ENCODE peak calls at places on chromosomes 13 and 19, in nine cellular contexts. N is left ventricle myocardium superior, Y is EL, T is lower leg skin, H is germinal center, X is mesenchymal stem cell, R is suprapubic skin, A is ELR, P is frontal cortex. V is an unnamed sample.

GRCh38 chr19:51166846-51167490 is 24.9 kb downstream of the SIGLEC7 start:
- DNase-seq in H (no peak), Y (no peak), T (peak; percentile 46), X (no peak), N (no peak), P (no peak), A (no peak), R (no peak), V (no peak)

GRCh38 chr19:15575406-15575805 is 39.6 kb upstream of the CYP4F8 start:
- DNase-seq in Y (no peak), N (no peak), P (no peak), R (peak; percentile 48), X (no peak), A (no peak), T (no peak), H (no peak), V (no peak)

GRCh38 chr19:4694211-4694987 is 24.3 kb upstream of the MYDGF start:
- DNase-seq in X (peak; percentile 87), R (peak; percentile 92), H (no peak), P (peak; percentile 63), T (peak; percentile 88), N (peak; percentile 73), Y (peak; percentile 100), A (peak; percentile 100), V (peak; percentile 98)

GRCh38 chr19:48480476-48481190 is 11.5 kb downstream of the CYTH2 start:
- DNase-seq in P (peak; percentile 70), A (peak; percentile 33), Y (no peak), X (no peak), H (peak; percentile 33), R (no peak), T (no peak), N (peak; percentile 76), V (no peak)

GRCh38 chr19:33795370-33796163 is 1.1 kb upstream of the KCTD15 start:
- DNase-seq in R (no peak), A (peak; percentile 72), Y (peak; percentile 84), X (peak; percentile 85), T (peak; percentile 63), N (peak; percentile 91), H (peak; percentile 78), P (peak; percentile 86), V (peak; percentile 66)

GRCh38 chr19:14305706-14306105 is 75.5 kb upstream of the ADGRE5 start:
- DNase-seq in X (no peak), T (no peak), A (no peak), Y (no peak), N (no peak), R (no peak), H (no peak), P (no peak), V (no peak)

GRCh38 chr13:47135800-47136658 is 239.2 kb upstream of the HTR2A start:
- DNase-seq in A (no peak), Y (no peak), P (no peak), R (no peak), X (no peak), N (no peak), H (no peak), T (no peak), V (no peak)

GRCh38 chr19:8922591-8922990 is 87.6 kb downstream of the MUC16 start:
- DNase-seq in T (no peak), H (no peak), N (no peak), Y (no peak), X (no peak), A (no peak), P (no peak), R (no peak), V (no peak)

GRCh38 chr13:99308481-99309087 is 1.4 kb upstream of the GPR183 start:
- DNase-seq in H (no peak), P (no peak), T (no peak), A (peak; percentile 77), X (peak; percentile 86), R (no peak), Y (peak; percentile 71), N (no peak), V (peak; percentile 45)

GRCh38 chr13:97921146-97921776 is 32.2 kb upstream of the IPO5 start:
- DNase-seq in Y (no peak), T (no peak), N (no peak), P (no peak), A (peak; percentile 11), R (no peak), H (no peak), X (no peak), V (peak; percentile 26)

GRCh38 chr19:42370068-42370520 is 20.0 kb downstream of the CNFN start:
- DNase-seq in T (no peak), N (no peak), R (no peak), Y (no peak), P (no peak), A (no peak), H (no peak), X (no peak), V (peak; percentile 74)

GRCh38 chr13:71866173-71867091 is 572 bp downstream of the DACH1 start:
- DNase-seq in T (no peak), N (peak; percentile 51), P (peak; percentile 20), R (peak; percentile 74), H (no peak), X (peak; percentile 56), A (peak; percentile 37), Y (no peak), V (no peak)

GRCh38 chr13:21176982-21177284 is 475 bp downstream of the MRPL57 start:
- DNase-seq in R (no peak), N (no peak), X (no peak), Y (no peak), H (no peak), P (no peak), A (no peak), T (no peak), V (no peak)

GRCh38 chr13:84491952-84492351 is 609.7 kb upstream of the SLITRK1 start:
- DNase-seq in X (no peak), R (no peak), N (no peak), H (no peak), P (no peak), Y (no peak), A (no peak), T (no peak), V (no peak)

GRCh38 chr13:99426426-99426825 is 74.8 kb upstream of the TM9SF2 start:
- DNase-seq in H (no peak), N (no peak), A (no peak), R (peak; percentile 45), T (no peak), Y (no peak), P (no peak), X (no peak), V (no peak)

GRCh38 chr19:2926341-2927031 is 18.3 kb downstream of the ZNF77 start:
- DNase-seq in X (no peak), P (no peak), T (no peak), Y (no peak), N (no peak), R (no peak), H (no peak), A (no peak), V (no peak)

GRCh38 chr19:43518051-43518450 is 8.9 kb downstream of the ETHE1 start:
- DNase-seq in N (no peak), H (no peak), Y (no peak), T (no peak), R (no peak), P (no peak), A (no peak), X (no peak), V (peak; percentile 26)

GRCh38 chr13:110869231-110869804 is 45.6 kb downstream of the ANKRD10 start:
- DNase-seq in Y (peak; percentile 40), R (no peak), A (peak; percentile 40), T (no peak), H (no peak), X (no peak), P (no peak), N (no peak), V (peak; percentile 73)

GRCh38 chr13:113044431-113045114 is 61.0 kb upstream of the F7 start:
- DNase-seq in A (no peak), H (no peak), P (peak; percentile 74), T (no peak), X (no peak), Y (peak; percentile 5), N (no peak), R (no peak), V (peak; percentile 93)

GRCh38 chr19:51111606-51112005 is 3.4 kb upstream of the CTU1 start:
- DNase-seq in R (no peak), H (no peak), A (peak; percentile 30), Y (no peak), T (no peak), X (no peak), N (no peak), P (no peak), V (no peak)

GRCh38 chr13:50162001-50162400 is 146.8 kb downstream of the KCNRG start:
- DNase-seq in P (no peak), X (peak; percentile 38), A (no peak), R (no peak), T (no peak), N (no peak), Y (no peak), H (no peak), V (no peak)

GRCh38 chr13:36709136-36709895 is 35.5 kb downstream of the SERTM1 start:
- DNase-seq in Y (no peak), X (no peak), T (no peak), P (no peak), N (no peak), A (no peak), R (no peak), H (no peak), V (no peak)

GRCh38 chr19:688214-688613 is 7.0 kb downstream of the PRSS57 start:
- DNase-seq in N (no peak), H (no peak), P (no peak), A (peak; percentile 27), X (no peak), R (no peak), Y (no peak), T (no peak), V (no peak)

GRCh38 chr19:56603829-56604228 is 8.7 kb downstream of the ZNF71 start:
- DNase-seq in P (no peak), T (no peak), R (no peak), N (peak; percentile 39), H (no peak), A (no peak), X (no peak), Y (no peak), V (no peak)

GRCh38 chr13:93230466-93230865 is 3.9 kb downstream of the GPC6 start:
- DNase-seq in A (peak; percentile 55), P (no peak), X (peak; percentile 78), Y (peak; percentile 57), R (no peak), T (no peak), N (no peak), H (no peak), V (peak; percentile 32)

GRCh38 chr19:2045501-2046045 is 5.5 kb downstream of the MKNK2 start:
- DNase-seq in Y (no peak), R (peak; percentile 69), P (no peak), N (peak; percentile 66), T (peak; percentile 24), A (no peak), H (no peak), X (no peak), V (no peak)

GRCh38 chr13:110359840-110360301 is 52.8 kb downstream of the COL4A2 start:
- DNase-seq in H (no peak), X (peak; percentile 99), T (no peak), P (no peak), Y (no peak), R (no peak), A (no peak), N (no peak), V (no peak)

GRCh38 chr13:19181621-19182485 is at the start of gene TUBA3C:
- DNase-seq in X (no peak), P (no peak), A (no peak), Y (no peak), R (peak; percentile 72), H (no peak), T (peak; percentile 5), N (no peak), V (no peak)

GRCh38 chr13:94112227-94112626 is 367.3 kb downstream of the DCT start:
- DNase-seq in T (peak; percentile 26), X (peak; percentile 64), P (no peak), A (peak; percentile 81), Y (peak; percentile 92), H (no peak), R (no peak), N (no peak), V (peak; percentile 90)